ENCODE peak calls at places on chromosomes 2 and 18, in ten cellular contexts. O is LoVo; E is activated CD4-positive, alpha-beta T cell treated with anti-CD3 and anti-CD28 coated beads, Interleukin-2, amount 50 U/mL, for 1 hour; W is mesendoderm; J is amniotic stem cell; F is fibroblast of the aortic adventitia; P is NB4; Y is upper lobe of right lung; Z is SW480; L is effector memory CD4-positive, alpha-beta T cell. R is an unnamed sample.

GRCh38 chr2:9752441-9753275 is 90.6 kb upstream of the TAF1B start:
- DNase-seq in O (no peak), E (peak; percentile 64), W (no peak), J (no peak), F (peak; percentile 78), P (peak; percentile 38), Y (no peak), Z (peak; percentile 96), L (peak; percentile 70), R (no peak)

GRCh38 chr2:239034561-239035341 is 186.9 kb downstream of the TWIST2 start:
- DNase-seq in O (no peak), E (no peak), W (no peak), J (no peak), F (no peak), P (no peak), Y (no peak), Z (no peak), L (no peak), R (no peak)

GRCh38 chr18:36158261-36158867 is 28.7 kb downstream of the ELP2 start:
- DNase-seq in O (no peak), E (no peak), W (no peak), J (peak; percentile 46), F (peak; percentile 80), P (no peak), Y (no peak), Z (no peak), L (no peak), R (no peak)

GRCh38 chr18:10320848-10321247 is 133.6 kb upstream of the APCDD1 start:
- DNase-seq in O (no peak), E (no peak), W (no peak), J (no peak), F (peak; percentile 3), P (peak; percentile 16), Y (no peak), Z (peak; percentile 84), L (no peak), R (no peak)

GRCh38 chr2:230324503-230324902 is 2.5 kb upstream of the SP140L start:
- DNase-seq in O (no peak), E (no peak), W (no peak), J (no peak), F (no peak), P (no peak), Y (no peak), Z (no peak), L (no peak), R (no peak)

GRCh38 chr2:168203762-168204693 is 43.4 kb downstream of the STK39 start:
- DNase-seq in O (no peak), E (no peak), W (peak; percentile 59), J (no peak), F (no peak), P (no peak), Y (no peak), Z (no peak), L (no peak), R (no peak)

GRCh38 chr2:9247177-9247576 is 40.6 kb downstream of the ASAP2 start:
- DNase-seq in O (no peak), E (no peak), W (no peak), J (no peak), F (no peak), P (no peak), Y (no peak), Z (no peak), L (no peak), R (no peak)

GRCh38 chr2:178484245-178485041 is 4.2 kb downstream of the PLEKHA3 start:
- DNase-seq in O (no peak), E (no peak), W (no peak), J (no peak), F (peak; percentile 62), P (no peak), Y (no peak), Z (no peak), L (no peak), R (no peak)

GRCh38 chr2:56801770-56802169 is 618.0 kb downstream of the CCDC85A start:
- DNase-seq in O (no peak), E (no peak), W (no peak), J (no peak), F (peak; percentile 28), P (no peak), Y (no peak), Z (no peak), L (no peak), R (no peak)

GRCh38 chr18:12884521-12885323 is 685 bp upstream of the PTPN2 start:
- DNase-seq in O (no peak), E (no peak), W (no peak), J (no peak), F (no peak), P (no peak), Y (no peak), Z (no peak), L (no peak), R (no peak)

GRCh38 chr2:9311488-9311887 is 104.9 kb downstream of the ASAP2 start:
- DNase-seq in O (no peak), E (no peak), W (no peak), J (peak; percentile 72), F (peak; percentile 90), P (no peak), Y (no peak), Z (no peak), L (no peak), R (no peak)